ENCODE peak calls at places on chromosomes 11 and 22, in six cellular contexts. M is fibroblast of villous mesenchyme; D is stimulated activated CD4-positive, alpha-beta T cell treated with anti-CD3 and anti-CD28 coated beads, Interleukin-15, amount 100 ng/mL, for 1 hour; G is nephron progenitor cell; F is RPMI7951; C is activated CD8-positive, alpha-beta T cell treated with anti-CD3 and anti-CD28 coated beads for 36 hours. P is an unnamed sample.

GRCh38 chr11:112260490-112260889 is at the start of gene PLET1:
- DNase-seq in M (no peak), C (no peak), D (no peak), G (no peak), F (no peak), P (no peak)

GRCh38 chr11:63840356-63841060 is 1.6 kb downstream of the MARK2 start:
- DNase-seq in D (no peak), C (peak; percentile 21), F (no peak), G (no peak), M (no peak), P (no peak)

GRCh38 chr11:102047305-102047924 is at the start of gene CFAP300:
- DNase-seq in C (peak; percentile 69), F (peak; percentile 74), M (peak; percentile 71), D (no peak), G (peak; percentile 88), P (peak; percentile 55)

GRCh38 chr11:21785351-21785750 is 407.5 kb upstream of the ANO5 start:
- DNase-seq in M (no peak), C (no peak), G (no peak), D (no peak), F (no peak), P (no peak)

GRCh38 chr11:44266056-44266780 is 43.7 kb downstream of the ALX4 start:
- DNase-seq in G (no peak), M (no peak), C (no peak), F (no peak), D (no peak), P (no peak)

GRCh38 chr22:37784829-37785495 is 22.8 kb upstream of the GCAT start:
- DNase-seq in G (no peak), C (no peak), M (no peak), F (no peak), D (no peak), P (no peak)

GRCh38 chr11:8068605-8069221 is 12.3 kb upstream of the TUB start:
- DNase-seq in D (no peak), C (no peak), G (no peak), M (peak; percentile 93), F (peak; percentile 94), P (peak; percentile 98)

GRCh38 chr11:48093795-48094642 is 113.7 kb downstream of the PTPRJ start:
- DNase-seq in M (peak; percentile 52), F (no peak), C (no peak), G (no peak), D (no peak), P (peak; percentile 50)

GRCh38 chr22:29890760-29891159 is 7.8 kb downstream of the MTMR3 start:
- DNase-seq in F (no peak), C (no peak), D (no peak), M (no peak), G (no peak), P (no peak)

GRCh38 chr11:115636686-115637555 is 132.7 kb upstream of the CADM1 start:
- DNase-seq in F (peak; percentile 78), D (no peak), M (no peak), G (no peak), C (no peak), P (no peak)

GRCh38 chr11:87840786-87841185 is 334.5 kb downstream of the RAB38 start:
- DNase-seq in G (no peak), D (no peak), F (no peak), M (no peak), C (no peak), P (no peak)

GRCh38 chr22:46728470-46728869 is 9.6 kb downstream of the CERK start:
- DNase-seq in C (no peak), F (no peak), G (no peak), D (no peak), M (no peak), P (no peak)

GRCh38 chr11:66638177-66639065 is at the start of gene RBM4:
- DNase-seq in G (peak; percentile 94), C (peak; percentile 99), D (peak; percentile 91), M (peak; percentile 100), F (peak; percentile 100), P (peak; percentile 99)

GRCh38 chr22:46104170-46104880 is 46.0 kb upstream of the PPARA start:
- DNase-seq in G (no peak), D (no peak), F (no peak), C (no peak), M (no peak), P (no peak)

GRCh38 chr22:19806213-19807160 is 45.9 kb downstream of the TBX1 start:
- DNase-seq in M (no peak), C (no peak), G (no peak), F (peak; percentile 17), D (no peak), P (peak; percentile 66)

P was measured in A172.